ENCODE peak calls at places on chromosome 13, in six cellular contexts. B is psoas muscle, T is PC-9, F is AG10803, C is heart right ventricle, V is RWPE1. W is an unnamed sample.

GRCh38 chr13:113117335-113117872 is 5.2 kb upstream of the F10 start:
- DNase-seq in V (no peak), F (peak; percentile 9), B (no peak), C (no peak), T (no peak), W (no peak)

GRCh38 chr13:24618219-24618955 is 61.8 kb upstream of the ATP12A start:
- DNase-seq in V (no peak), C (no peak), F (no peak), T (no peak), B (no peak), W (no peak)

GRCh38 chr13:45705145-45705695 is 3.1 kb downstream of the CBY2 start:
- DNase-seq in F (no peak), T (no peak), V (no peak), B (no peak), C (no peak), W (no peak)

GRCh38 chr13:113584205-113584869 is at the start of gene TFDP1:
- DNase-seq in F (peak; percentile 76), C (peak; percentile 79), T (peak; percentile 86), B (peak; percentile 79), V (peak; percentile 89), W (peak; percentile 83)

GRCh38 chr13:52651880-52652169 is 811 bp upstream of the SUGT1 start:
- DNase-seq in T (no peak), V (peak; percentile 44), F (no peak), C (no peak), B (no peak), W (no peak)

GRCh38 chr13:33637978-33638743 is 179.8 kb upstream of the RFC3 start:
- DNase-seq in B (no peak), T (no peak), F (peak; percentile 70), V (peak; percentile 44), C (no peak), W (no peak)

GRCh38 chr13:59445812-59446211 is 717.9 kb downstream of the DIAPH3 start:
- DNase-seq in V (no peak), B (no peak), F (no peak), C (no peak), T (no peak), W (no peak)

GRCh38 chr13:113947321-113948033 is 26.4 kb downstream of the C13orf46 start:
- DNase-seq in B (peak; percentile 84), F (peak; percentile 81), T (peak; percentile 45), V (peak; percentile 73), C (no peak), W (no peak)

GRCh38 chr13:77529501-77529840 is 6.0 kb upstream of the SCEL start:
- DNase-seq in V (no peak), F (no peak), B (no peak), T (no peak), C (no peak), W (no peak)

GRCh38 chr13:36131215-36131930 is at the start of gene DCLK1:
- DNase-seq in B (peak; percentile 88), T (peak; percentile 31), C (peak; percentile 79), V (peak; percentile 9), F (peak; percentile 6), W (peak; percentile 72)

GRCh38 chr13:98880673-98881072 is 97.2 kb downstream of the DOCK9 start:
- DNase-seq in B (no peak), F (no peak), V (no peak), T (no peak), C (no peak), W (no peak)

GRCh38 chr13:102970542-102970941 is 95.7 kb downstream of the SLC10A2 start:
- DNase-seq in T (no peak), C (no peak), B (no peak), V (no peak), F (no peak), W (no peak)

GRCh38 chr13:30572859-30573275 is 44.9 kb upstream of the USPL1 start:
- DNase-seq in B (no peak), V (peak; percentile 23), C (no peak), F (peak; percentile 54), T (no peak), W (no peak)
- TF ChIP-seq CTCF in B (peak; percentile 8), V (peak; percentile 51), C (peak; percentile 24), F (peak; percentile 53), T (no peak), W (no peak)

GRCh38 chr13:110125157-110125556 is 181.8 kb downstream of the COL4A1 start:
- DNase-seq in F (no peak), V (no peak), B (no peak), T (no peak), C (no peak), W (no peak)
- TF ChIP-seq CTCF in F (no peak), V (no peak), B (no peak), T (no peak), C (no peak), W (no peak)

DNA sequence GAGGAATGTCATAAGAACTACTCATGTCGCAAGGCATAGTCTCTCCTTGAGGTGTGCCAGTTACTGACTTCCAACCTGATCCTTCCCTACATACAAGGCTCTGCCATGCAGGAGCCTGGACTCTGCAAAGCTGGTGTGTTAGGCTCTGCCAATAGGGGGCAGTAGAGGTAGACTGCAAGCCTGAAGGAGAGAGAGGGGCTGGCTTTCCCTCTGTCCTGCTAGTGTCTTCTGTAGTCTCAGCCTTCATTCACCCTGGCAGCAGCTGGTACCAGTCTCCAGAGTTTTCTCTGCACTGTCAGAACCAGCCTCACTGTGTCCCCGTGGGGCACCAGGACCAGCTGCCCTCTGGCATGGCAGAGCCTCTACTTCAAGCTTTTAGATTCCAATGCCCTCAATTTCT is 14.5 kb downstream of the SHISA2 start:
- DNase-seq in B (no peak), V (no peak), T (no peak), C (no peak), F (no peak), W (no peak)
- TF ChIP-seq CTCF in B (peak; percentile 52), V (peak; percentile 9), T (peak; percentile 51), C (peak; percentile 42), F (peak; percentile 47), W (peak; percentile 42)

GRCh38 chr13:110107568-110108347 is 199.2 kb downstream of the COL4A1 start:
- DNase-seq in V (no peak), C (no peak), B (no peak), T (no peak), F (no peak), W (no peak)
- TF ChIP-seq CTCF in V (no peak), C (no peak), B (peak; percentile 21), T (no peak), F (no peak), W (no peak)

DNA sequence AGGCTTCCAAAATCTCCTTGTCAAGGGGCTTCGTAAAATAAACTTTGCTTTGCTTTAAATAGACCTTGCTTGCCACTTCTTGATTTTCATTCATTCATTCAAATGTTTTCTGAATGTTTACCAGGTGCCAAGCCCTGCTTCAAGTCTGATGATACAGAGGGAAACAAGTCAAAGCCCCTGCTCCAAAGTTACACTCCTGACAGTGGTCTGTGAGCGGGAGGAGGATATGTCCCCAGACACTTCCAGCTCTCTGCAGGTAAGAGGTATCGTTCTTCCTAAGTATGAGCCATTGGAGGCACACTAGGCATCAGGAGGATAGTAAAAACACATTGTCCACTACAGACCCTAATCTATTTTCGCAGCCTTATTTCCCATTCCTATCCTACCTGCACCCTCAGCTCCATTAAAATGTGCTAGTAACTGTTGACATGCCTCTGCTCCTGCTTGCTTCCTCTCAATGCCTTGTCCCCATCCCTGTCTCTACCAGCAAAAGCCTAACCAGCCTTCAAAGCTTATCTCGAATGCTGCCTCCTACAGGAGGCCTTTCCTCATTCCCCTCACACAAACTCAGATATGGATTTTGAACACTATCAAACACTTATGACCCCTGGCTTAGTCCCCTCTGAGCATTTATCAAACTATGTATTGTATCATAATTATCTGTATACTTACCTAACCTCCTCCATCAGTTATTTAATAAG is 6.2 kb upstream of the WBP4 start:
- DNase-seq in F (no peak), T (no peak), B (no peak), C (no peak), V (no peak), W (no peak)
- TF ChIP-seq CTCF in F (peak; percentile 24), T (no peak), B (no peak), C (no peak), V (no peak), W (no peak)

GRCh38 chr13:111156421-111156820 is 41.3 kb downstream of the ARHGEF7 start:
- DNase-seq in V (no peak), T (no peak), C (no peak), B (no peak), F (peak; percentile 34), W (no peak)

GRCh38 chr13:111158136-111158805 is 43.2 kb downstream of the ARHGEF7 start:
- DNase-seq in B (no peak), V (no peak), F (peak; percentile 43), T (no peak), C (no peak), W (no peak)

GRCh38 chr13:111152836-111153235 is 37.7 kb downstream of the ARHGEF7 start:
- DNase-seq in B (no peak), V (peak; percentile 12), T (no peak), F (no peak), C (no peak), W (no peak)

GRCh38 chr13:111153977-111154332 is 38.8 kb downstream of the ARHGEF7 start:
- DNase-seq in T (peak; percentile 54), V (peak; percentile 38), C (peak; percentile 54), B (no peak), F (peak; percentile 35), W (no peak)

DNA sequence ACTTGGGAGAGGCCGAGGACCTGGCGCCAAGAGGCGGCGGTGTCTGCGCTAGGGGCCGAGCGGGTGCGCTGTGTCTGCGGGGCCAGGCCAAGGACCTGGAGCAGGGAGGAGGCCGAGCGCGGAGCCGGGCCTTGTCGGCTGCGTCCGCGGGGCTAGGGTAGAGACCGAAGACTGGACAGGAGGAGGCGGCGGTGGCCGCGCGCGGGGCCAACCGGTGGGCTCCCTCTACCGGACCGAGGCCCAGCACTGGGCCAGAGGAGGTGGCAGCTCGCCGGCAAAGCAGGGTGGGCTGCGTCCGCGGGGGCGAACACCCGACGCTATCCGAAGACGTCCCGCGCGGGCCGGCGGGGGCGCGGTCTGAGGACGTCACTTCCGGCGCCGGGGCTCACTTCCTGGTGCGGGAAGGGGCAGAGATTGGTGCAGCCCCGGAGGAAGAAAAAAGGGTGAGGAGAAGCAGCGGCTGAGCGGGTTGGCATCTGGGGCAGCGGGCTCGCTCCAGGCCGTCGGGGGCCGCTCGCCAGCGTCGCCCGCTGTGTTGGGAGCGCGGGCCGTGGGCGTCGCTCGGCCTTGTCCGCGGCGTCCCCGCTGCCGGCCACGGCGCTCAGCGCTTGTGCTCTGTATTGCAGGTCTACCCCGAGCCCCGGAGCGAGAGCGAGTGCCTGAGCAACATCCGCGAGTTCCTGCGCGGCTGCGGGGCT is 38.3 kb downstream of the ARHGEF7 start:
- DNase-seq in V (peak; percentile 92), F (peak; percentile 91), T (peak; percentile 87), C (peak; percentile 95), B (peak; percentile 97), W (peak; percentile 89)
- TF ChIP-seq CTCF in V (peak; percentile 14), F (peak; percentile 28), T (no peak), C (peak; percentile 42), B (peak; percentile 2), W (no peak)

GRCh38 chr13:69279213-69279612 is 828.4 kb upstream of the ATXN8OS start:
- DNase-seq in B (no peak), T (no peak), V (no peak), C (no peak), F (no peak), W (no peak)

GRCh38 chr13:69280399-69280798 is 827.2 kb upstream of the ATXN8OS start:
- DNase-seq in V (no peak), C (no peak), F (no peak), B (no peak), T (no peak), W (no peak)
- TF ChIP-seq CTCF in V (no peak), C (no peak), F (no peak), B (no peak), T (no peak), W (no peak)

DNA sequence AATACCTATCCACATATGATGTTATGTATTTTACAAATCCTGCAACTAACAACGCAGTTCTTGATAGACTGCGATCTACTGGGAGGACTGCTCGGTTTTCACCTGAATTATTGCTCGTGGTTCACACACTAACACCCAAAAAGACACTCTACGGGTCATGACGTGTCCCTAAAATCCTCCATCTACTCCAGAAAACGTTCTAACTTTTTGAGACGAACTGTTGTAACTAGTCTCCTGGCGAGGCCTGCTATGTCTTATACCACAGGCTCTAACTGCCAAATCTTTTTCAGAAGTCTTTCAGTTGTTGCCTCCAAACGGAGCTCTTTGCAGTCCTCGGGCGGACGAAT is 108.2 kb downstream of the KCNRG start:
- DNase-seq in C (no peak), F (no peak), V (no peak), B (no peak), T (no peak), W (no peak)
- TF ChIP-seq CTCF in C (no peak), F (no peak), V (no peak), B (no peak), T (no peak), W (no peak)

W was measured in mesothelial cell of epicardium.